ENCODE peak calls at places on chromosomes 5 and 9, in five cellular contexts. One of them, this sample, is unnamed.

GRCh38 chr5:72477176-72477575 is 30.0 kb downstream of the ZNF366 start:
- DNase-seq in WTC11: no peak
- DNase-seq in H1: no peak
- DNase-seq in HepG2: no peak
- DNase-seq in GM12878: no peak
- DNase-seq in this sample: no peak

GRCh38 chr9:16519001-16519400 is 351.5 kb downstream of the BNC2 start:
- DNase-seq in WTC11: peak
- DNase-seq in H1: no peak
- DNase-seq in HepG2: no peak
- DNase-seq in GM12878: no peak
- DNase-seq in this sample: no peak

GRCh38 chr5:172573986-172574844 is 66.8 kb upstream of the NEURL1B start:
- DNase-seq in WTC11: no peak
- DNase-seq in H1: no peak
- DNase-seq in HepG2: no peak
- DNase-seq in GM12878: no peak
- DNase-seq in this sample: no peak

GRCh38 chr5:124043456-124043855 is 531.5 kb downstream of the CSNK1G3 start:
- DNase-seq in WTC11: no peak
- DNase-seq in H1: peak
- DNase-seq in HepG2: peak
- DNase-seq in GM12878: no peak
- DNase-seq in this sample: no peak

GRCh38 chr5:119397518-119398380 is 41.9 kb downstream of the TNFAIP8 start:
- DNase-seq in WTC11: no peak
- DNase-seq in H1: no peak
- DNase-seq in HepG2: no peak
- DNase-seq in GM12878: peak
- DNase-seq in this sample: no peak

GRCh38 chr5:94618029-94618492 is 343 bp downstream of the KIAA0825 start:
- DNase-seq in WTC11: peak
- DNase-seq in H1: no peak
- DNase-seq in HepG2: peak
- DNase-seq in GM12878: no peak
- DNase-seq in this sample: peak

GRCh38 chr9:113899205-113899604 is 23.1 kb downstream of the ZNF618 start:
- DNase-seq in WTC11: no peak
- DNase-seq in H1: no peak
- DNase-seq in HepG2: no peak
- DNase-seq in GM12878: no peak
- DNase-seq in this sample: no peak

GRCh38 chr5:124630767-124631704 is 115.4 kb downstream of the ZNF608 start:
- DNase-seq in WTC11: no peak
- DNase-seq in H1: no peak
- DNase-seq in HepG2: no peak
- DNase-seq in GM12878: no peak
- DNase-seq in this sample: no peak

GRCh38 chr5:118681655-118682054 is 306.7 kb downstream of the DTWD2 start:
- DNase-seq in WTC11: no peak
- DNase-seq in H1: no peak
- DNase-seq in HepG2: no peak
- DNase-seq in GM12878: no peak
- DNase-seq in this sample: no peak

GRCh38 chr5:176536132-176536901 is 885 bp downstream of the RNF44 start:
- DNase-seq in WTC11: peak
- DNase-seq in H1: no peak
- DNase-seq in HepG2: peak
- DNase-seq in GM12878: no peak
- DNase-seq in this sample: peak

GRCh38 chr5:16855475-16855874 is 80.6 kb downstream of the MYO10 start:
- DNase-seq in WTC11: no peak
- DNase-seq in H1: no peak
- DNase-seq in HepG2: no peak
- DNase-seq in GM12878: no peak
- DNase-seq in this sample: no peak

GRCh38 chr9:121153642-121154041 is 48.0 kb downstream of the RAB14 start:
- DNase-seq in WTC11: no peak
- DNase-seq in H1: no peak
- DNase-seq in HepG2: no peak
- DNase-seq in GM12878: no peak
- DNase-seq in this sample: peak

GRCh38 chr5:133497608-133498348 is 114.6 kb downstream of the FSTL4 start:
- DNase-seq in WTC11: no peak
- DNase-seq in H1: no peak
- DNase-seq in HepG2: no peak
- DNase-seq in GM12878: no peak
- DNase-seq in this sample: no peak

GRCh38 chr5:174091006-174091578 is 45.6 kb downstream of the NSG2 start:
- DNase-seq in WTC11: no peak
- DNase-seq in H1: no peak
- DNase-seq in HepG2: no peak
- DNase-seq in GM12878: no peak
- DNase-seq in this sample: no peak

GRCh38 chr9:124248066-124248465 is 9.7 kb upstream of the NEK6 start:
- DNase-seq in WTC11: no peak
- DNase-seq in H1: no peak
- DNase-seq in HepG2: no peak
- DNase-seq in GM12878: no peak
- DNase-seq in this sample: no peak

GRCh38 chr5:73301208-73302088 is 128.5 kb downstream of the TMEM174 start:
- DNase-seq in WTC11: no peak
- DNase-seq in H1: no peak
- DNase-seq in HepG2: no peak
- DNase-seq in GM12878: no peak
- DNase-seq in this sample: no peak

GRCh38 chr5:1400936-1401335 is 44.3 kb downstream of the SLC6A3 start:
- DNase-seq in WTC11: no peak
- DNase-seq in H1: no peak
- DNase-seq in HepG2: no peak
- DNase-seq in GM12878: no peak
- DNase-seq in this sample: no peak

GRCh38 chr5:154206291-154206690 is 15.8 kb downstream of the GALNT10 start:
- DNase-seq in WTC11: no peak
- DNase-seq in H1: no peak
- DNase-seq in HepG2: no peak
- DNase-seq in GM12878: no peak
- DNase-seq in this sample: no peak

GRCh38 chr9:122121931-122122330 is 28.8 kb upstream of the TTLL11 start:
- DNase-seq in WTC11: no peak
- DNase-seq in H1: no peak
- DNase-seq in HepG2: no peak
- DNase-seq in GM12878: no peak
- DNase-seq in this sample: no peak

GRCh38 chr5:54561646-54562045 is 44.1 kb downstream of the SNX18 start:
- DNase-seq in WTC11: no peak
- DNase-seq in H1: no peak
- DNase-seq in HepG2: no peak
- DNase-seq in GM12878: no peak
- DNase-seq in this sample: no peak

GRCh38 chr9:14271078-14271673 is 42.8 kb downstream of the NFIB start:
- DNase-seq in WTC11: peak
- DNase-seq in H1: no peak
- DNase-seq in HepG2: peak
- DNase-seq in GM12878: no peak
- DNase-seq in this sample: no peak

GRCh38 chr5:83125560-83125959 is 48.2 kb downstream of the XRCC4 start:
- DNase-seq in WTC11: no peak
- DNase-seq in H1: no peak
- DNase-seq in HepG2: peak
- DNase-seq in GM12878: no peak
- DNase-seq in this sample: no peak

GRCh38 chr5:60959156-60959555 is 14.2 kb downstream of the NDUFAF2 start:
- DNase-seq in WTC11: no peak
- DNase-seq in H1: no peak
- DNase-seq in HepG2: no peak
- DNase-seq in GM12878: no peak
- DNase-seq in this sample: no peak

GRCh38 chr9:98330831-98331230 is 75.4 kb upstream of the TBC1D2 start:
- DNase-seq in WTC11: no peak
- DNase-seq in H1: no peak
- DNase-seq in HepG2: no peak
- DNase-seq in GM12878: no peak
- DNase-seq in this sample: no peak

GRCh38 chr9:2299156-2299842 is 284.2 kb downstream of the SMARCA2 start:
- DNase-seq in WTC11: no peak
- DNase-seq in H1: no peak
- DNase-seq in HepG2: no peak
- DNase-seq in GM12878: no peak
- DNase-seq in this sample: no peak

GRCh38 chr5:148524721-148525120 is 129.6 kb downstream of the HTR4 start:
- DNase-seq in WTC11: no peak
- DNase-seq in H1: no peak
- DNase-seq in HepG2: no peak
- DNase-seq in GM12878: no peak
- DNase-seq in this sample: no peak

GRCh38 chr9:93958875-93959682 is 3.9 kb upstream of the BARX1 start:
- DNase-seq in WTC11: peak
- DNase-seq in H1: no peak
- DNase-seq in HepG2: no peak
- DNase-seq in GM12878: no peak
- DNase-seq in this sample: no peak

GRCh38 chr5:79560774-79561524 is 47.0 kb upstream of the HOMER1 start:
- DNase-seq in WTC11: no peak
- DNase-seq in H1: no peak
- DNase-seq in HepG2: no peak
- DNase-seq in GM12878: peak
- DNase-seq in this sample: no peak

GRCh38 chr5:91225848-91226686 is 157.1 kb downstream of the ARRDC3 start:
- DNase-seq in WTC11: peak
- DNase-seq in H1: peak
- DNase-seq in HepG2: peak
- DNase-seq in GM12878: peak
- DNase-seq in this sample: peak

GRCh38 chr5:141373673-141374317 is at the start of gene PCDHGA6:
- DNase-seq in WTC11: no peak
- DNase-seq in H1: no peak
- DNase-seq in HepG2: no peak
- DNase-seq in GM12878: no peak
- DNase-seq in this sample: no peak

DNA sequence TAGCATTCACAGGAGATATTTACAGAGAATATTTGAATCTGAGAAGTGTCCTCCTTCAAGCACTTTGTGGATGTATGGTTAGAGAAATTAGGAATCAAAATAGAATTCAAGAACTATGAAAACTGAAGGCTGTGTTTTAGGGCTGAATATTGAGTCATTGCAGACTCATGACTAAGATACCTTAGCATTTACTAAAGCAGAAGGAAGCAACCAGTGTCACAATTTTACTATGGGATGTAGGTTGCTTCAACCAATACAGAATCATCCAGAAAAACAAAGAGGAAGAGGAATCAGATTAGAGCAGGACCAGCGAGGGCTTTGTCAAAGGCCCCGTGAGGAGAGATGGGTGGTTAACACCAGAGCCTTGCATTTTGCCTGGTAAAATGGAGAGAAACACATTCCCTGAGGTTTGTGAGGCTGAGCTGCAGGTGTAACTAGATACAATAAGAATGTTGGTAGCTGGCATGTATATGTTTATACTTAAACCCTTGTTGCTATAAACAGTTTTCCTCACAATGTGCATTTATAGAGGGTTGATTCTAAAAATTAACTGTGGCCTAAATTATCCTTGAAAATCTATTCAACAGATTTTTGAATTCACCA is 518.1 kb downstream of the AGTPBP1 start:
- DNase-seq in WTC11: no peak
- DNase-seq in H1: no peak
- DNase-seq in HepG2: no peak
- DNase-seq in GM12878: no peak
- DNase-seq in this sample: no peak
- TF ChIP-seq ATF2 in WTC11: no peak
- TF ChIP-seq ATF2 in H1: no peak
- TF ChIP-seq ATF2 in HepG2: no peak
- TF ChIP-seq ATF2 in GM12878: no peak
- TF ChIP-seq ATF2 in this sample: no peak

GRCh38 chr5:93395891-93396465 is 185.0 kb downstream of the NR2F1-AS1 start:
- DNase-seq in WTC11: no peak
- DNase-seq in H1: no peak
- DNase-seq in HepG2: no peak
- DNase-seq in GM12878: no peak
- DNase-seq in this sample: no peak
- TF ChIP-seq ATF2 in WTC11: no peak
- TF ChIP-seq ATF2 in H1: no peak
- TF ChIP-seq ATF2 in HepG2: no peak
- TF ChIP-seq ATF2 in GM12878: no peak
- TF ChIP-seq ATF2 in this sample: no peak

GRCh38 chr5:57651127-57651526 is 168.5 kb upstream of the ACTBL2 start:
- DNase-seq in WTC11: no peak
- DNase-seq in H1: no peak
- DNase-seq in HepG2: no peak
- DNase-seq in GM12878: no peak
- DNase-seq in this sample: no peak

GRCh38 chr5:57655228-57655627 is 172.6 kb upstream of the ACTBL2 start:
- DNase-seq in WTC11: no peak
- DNase-seq in H1: no peak
- DNase-seq in HepG2: no peak
- DNase-seq in GM12878: no peak
- DNase-seq in this sample: no peak

GRCh38 chr5:57653636-57654290 is 171.2 kb upstream of the ACTBL2 start:
- DNase-seq in WTC11: no peak
- DNase-seq in H1: no peak
- DNase-seq in HepG2: no peak
- DNase-seq in GM12878: no peak
- DNase-seq in this sample: no peak

DNA sequence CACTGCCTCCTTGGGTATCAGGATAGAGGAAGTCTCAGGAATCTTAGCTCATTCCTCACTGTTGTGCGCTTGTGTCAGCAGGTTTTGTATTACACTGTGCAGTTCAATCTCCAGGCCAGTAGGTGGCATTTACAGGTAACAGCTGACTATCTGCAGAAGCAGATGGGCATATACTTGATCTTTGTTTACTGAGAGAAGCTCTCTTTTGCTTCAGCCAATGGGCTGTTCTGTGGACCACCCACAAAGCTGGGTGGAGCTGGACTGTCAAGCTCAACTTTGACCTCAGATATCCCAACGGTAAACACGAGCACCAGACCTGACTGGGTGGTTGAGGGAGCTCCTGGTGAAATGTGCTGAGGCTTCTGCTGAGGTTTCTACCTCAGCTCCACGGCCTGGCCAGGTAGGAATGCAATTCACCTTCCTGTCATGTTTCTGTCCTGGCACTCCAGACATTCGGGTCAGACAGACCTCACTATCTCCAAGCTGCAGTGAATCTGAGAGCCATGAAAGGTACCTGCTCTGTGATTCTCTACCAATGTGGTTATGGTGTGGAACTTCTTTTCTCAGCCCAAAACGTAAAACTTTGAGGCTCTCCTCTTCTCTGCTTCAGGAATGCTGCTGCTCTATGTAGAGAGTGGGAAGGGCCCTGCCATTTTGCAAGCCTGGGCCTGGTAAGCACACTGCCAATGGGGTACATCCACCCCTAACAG is 167.9 kb upstream of the ACTBL2 start:
- DNase-seq in WTC11: peak
- DNase-seq in H1: peak
- DNase-seq in HepG2: peak
- DNase-seq in GM12878: peak
- DNase-seq in this sample: peak
- TF ChIP-seq ATF2 in WTC11: no peak
- TF ChIP-seq ATF2 in H1: no peak
- TF ChIP-seq ATF2 in HepG2: no peak
- TF ChIP-seq ATF2 in GM12878: no peak
- TF ChIP-seq ATF2 in this sample: no peak

GRCh38 chr9:35566417-35566816 is 38.6 kb upstream of the TESK1 start:
- DNase-seq in WTC11: no peak
- DNase-seq in H1: no peak
- DNase-seq in HepG2: no peak
- DNase-seq in GM12878: no peak
- DNase-seq in this sample: peak
- TF ChIP-seq ATF2 in WTC11: no peak
- TF ChIP-seq ATF2 in H1: no peak
- TF ChIP-seq ATF2 in HepG2: no peak
- TF ChIP-seq ATF2 in GM12878: no peak
- TF ChIP-seq ATF2 in this sample: no peak